ENCODE peak calls at places on chromosomes 7 and 10, in four cellular contexts. I, V, G and W are unnamed samples.

GRCh38 chr10:128046934-128047251 is 79.3 kb downstream of the MKI67 start:
- ATAC-seq in I (no peak), V (no peak), G (no peak), W (no peak)

GRCh38 chr10:49187950-49188761 is at the start of gene TMEM273:
- ATAC-seq in I (no peak), V (peak), G (peak), W (peak)

GRCh38 chr10:99743841-99744240 is 11.8 kb downstream of the CUTC start:
- ATAC-seq in I (no peak), V (no peak), G (no peak), W (no peak)

GRCh38 chr7:35430547-35431153 is 176.8 kb upstream of the TBX20 start:
- ATAC-seq in I (peak), V (no peak), G (no peak), W (no peak)

GRCh38 chr10:110751845-110752244 is 107.7 kb downstream of the RBM20 start:
- ATAC-seq in I (no peak), V (no peak), G (no peak), W (no peak)

GRCh38 chr7:31883761-31884164 is 186.4 kb downstream of the PDE1C start:
- ATAC-seq in I (no peak), V (no peak), G (peak), W (no peak)

GRCh38 chr10:103695584-103696005 is 159.8 kb downstream of the SH3PXD2A start:
- ATAC-seq in I (no peak), V (no peak), G (peak), W (no peak)

GRCh38 chr7:16619979-16620408 is 25.6 kb downstream of the ANKMY2 start:
- ATAC-seq in I (no peak), V (peak), G (no peak), W (peak)

GRCh38 chr10:22417736-22418268 is 72.5 kb downstream of the SPAG6 start:
- ATAC-seq in I (no peak), V (no peak), G (no peak), W (no peak)

GRCh38 chr10:35661236-35661635 is 19.1 kb upstream of the FZD8 start:
- ATAC-seq in I (no peak), V (no peak), G (no peak), W (no peak)

GRCh38 chr7:7672545-7673239 is 32.1 kb downstream of the UMAD1 start:
- ATAC-seq in I (no peak), V (peak), G (no peak), W (no peak)